ENCODE peak calls at places on chromosomes 11 and 22, in ten cellular contexts. G, A, T, X, J, Z, E, H, R and V are unnamed samples.
A peak's percentile ranks its signal among the peaks of the same experiment; 100 is the strongest.

GRCh38 chr22:48083502-48083901 is 1321.1 kb downstream of the TBC1D22A start:
- DNase-seq in G (no peak), A (no peak), T (no peak), X (no peak), J (no peak), Z (no peak), E (no peak), H (no peak), R (no peak), V (no peak)

GRCh38 chr11:120279490-120279889 is 39.5 kb downstream of the POU2F3 start:
- DNase-seq in G (no peak), A (no peak), T (no peak), X (no peak), J (no peak), Z (no peak), E (no peak), H (no peak), R (no peak), V (no peak)

GRCh38 chr11:65562788-65563187 is 4.6 kb upstream of the LTBP3 start:
- DNase-seq in G (no peak), A (no peak), T (no peak), X (no peak), J (no peak), Z (no peak), E (no peak), H (no peak), R (no peak), V (no peak)

GRCh38 chr11:64879226-64879900 is 942 bp upstream of the EHD1 start:
- DNase-seq in G (no peak), A (no peak), T (no peak), X (no peak), J (no peak), Z (no peak), E (no peak), H (peak; percentile 26), R (no peak), V (no peak)

GRCh38 chr11:126424471-126425039 is 69.1 kb downstream of the ST3GAL4 start:
- DNase-seq in G (no peak), A (no peak), T (no peak), X (no peak), J (no peak), Z (no peak), E (no peak), H (no peak), R (no peak), V (no peak)

GRCh38 chr22:46043816-46044717 is 67.1 kb upstream of the WNT7B start:
- DNase-seq in G (no peak), A (no peak), T (no peak), X (peak; percentile 70), J (peak; percentile 31), Z (no peak), E (peak; percentile 78), H (peak; percentile 37), R (no peak), V (no peak)

GRCh38 chr22:29359469-29359868 is 28.9 kb downstream of the AP1B1 start:
- DNase-seq in G (peak; percentile 66), A (peak; percentile 72), T (peak; percentile 60), X (no peak), J (peak; percentile 78), Z (no peak), E (no peak), H (peak; percentile 77), R (peak; percentile 89), V (peak; percentile 53)

GRCh38 chr11:109140426-109140825 is 281.6 kb upstream of the C11orf87 start:
- DNase-seq in G (no peak), A (no peak), T (no peak), X (no peak), J (no peak), Z (no peak), E (no peak), H (no peak), R (no peak), V (no peak)

GRCh38 chr11:73760066-73760679 is 701 bp downstream of the RAB6A start:
- DNase-seq in G (peak; percentile 56), A (peak; percentile 44), T (peak; percentile 30), X (peak; percentile 18), J (peak; percentile 59), Z (peak; percentile 6), E (peak; percentile 87), H (peak; percentile 49), R (peak; percentile 34), V (peak; percentile 11)

GRCh38 chr11:64607381-64608259 is 16.6 kb downstream of the SLC22A12 start:
- DNase-seq in G (peak; percentile 28), A (peak; percentile 18), T (peak; percentile 28), X (no peak), J (peak; percentile 45), Z (no peak), E (no peak), H (no peak), R (no peak), V (peak; percentile 5)

GRCh38 chr22:21881841-21882753 is 14.7 kb upstream of the MAPK1 start:
- DNase-seq in G (no peak), A (no peak), T (no peak), X (no peak), J (no peak), Z (no peak), E (peak; percentile 27), H (no peak), R (no peak), V (no peak)

GRCh38 chr22:29917052-29917902 is 34.3 kb downstream of the MTMR3 start:
- DNase-seq in G (peak; percentile 23), A (peak; percentile 58), T (peak; percentile 53), X (no peak), J (peak; percentile 62), Z (no peak), E (peak; percentile 69), H (no peak), R (no peak), V (peak; percentile 11)

GRCh38 chr22:35407352-35407751 is 7.4 kb downstream of the MCM5 start:
- DNase-seq in G (no peak), A (no peak), T (no peak), X (no peak), J (no peak), Z (no peak), E (no peak), H (no peak), R (no peak), V (no peak)

DNA sequence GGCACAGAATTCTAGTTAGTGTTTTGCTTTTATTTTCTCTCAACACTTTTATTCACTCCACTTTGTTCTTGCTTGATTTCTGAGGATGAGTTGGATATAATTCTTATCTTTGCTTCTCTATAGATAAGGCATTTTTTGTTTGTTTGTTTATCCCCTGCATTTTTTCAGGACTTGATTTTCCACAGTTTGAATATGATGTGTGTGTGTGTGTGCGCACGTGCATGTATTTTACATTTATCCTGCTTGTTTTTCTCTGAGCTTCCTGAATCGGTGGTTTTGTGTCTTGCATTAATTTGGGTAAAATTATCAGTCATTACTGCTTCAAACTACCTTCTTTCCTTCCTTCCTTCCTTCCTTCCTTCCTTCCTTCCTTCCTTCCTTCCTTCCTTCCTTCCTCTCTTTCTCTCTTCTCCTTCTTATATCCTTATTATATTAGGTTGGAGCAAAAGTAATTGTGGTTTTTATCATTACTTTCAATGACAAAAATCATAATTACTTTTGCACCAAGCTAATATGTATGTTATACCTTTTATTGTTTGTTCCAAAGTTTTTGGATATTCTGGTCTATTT is 679.9 kb upstream of the RAG2 start:
- DNase-seq in G (no peak), A (no peak), T (no peak), X (no peak), J (no peak), Z (no peak), E (no peak), H (no peak), R (no peak), V (no peak)
- H3K4me3 ChIP-seq in G (no peak overlapping the region), A (no peak overlapping the region), T (no peak overlapping the region), X (no peak overlapping the region), J (no peak overlapping the region), Z (no peak overlapping the region), E (no peak overlapping the region), H (no peak overlapping the region), R (no peak overlapping the region), V (no peak overlapping the region)

DNA sequence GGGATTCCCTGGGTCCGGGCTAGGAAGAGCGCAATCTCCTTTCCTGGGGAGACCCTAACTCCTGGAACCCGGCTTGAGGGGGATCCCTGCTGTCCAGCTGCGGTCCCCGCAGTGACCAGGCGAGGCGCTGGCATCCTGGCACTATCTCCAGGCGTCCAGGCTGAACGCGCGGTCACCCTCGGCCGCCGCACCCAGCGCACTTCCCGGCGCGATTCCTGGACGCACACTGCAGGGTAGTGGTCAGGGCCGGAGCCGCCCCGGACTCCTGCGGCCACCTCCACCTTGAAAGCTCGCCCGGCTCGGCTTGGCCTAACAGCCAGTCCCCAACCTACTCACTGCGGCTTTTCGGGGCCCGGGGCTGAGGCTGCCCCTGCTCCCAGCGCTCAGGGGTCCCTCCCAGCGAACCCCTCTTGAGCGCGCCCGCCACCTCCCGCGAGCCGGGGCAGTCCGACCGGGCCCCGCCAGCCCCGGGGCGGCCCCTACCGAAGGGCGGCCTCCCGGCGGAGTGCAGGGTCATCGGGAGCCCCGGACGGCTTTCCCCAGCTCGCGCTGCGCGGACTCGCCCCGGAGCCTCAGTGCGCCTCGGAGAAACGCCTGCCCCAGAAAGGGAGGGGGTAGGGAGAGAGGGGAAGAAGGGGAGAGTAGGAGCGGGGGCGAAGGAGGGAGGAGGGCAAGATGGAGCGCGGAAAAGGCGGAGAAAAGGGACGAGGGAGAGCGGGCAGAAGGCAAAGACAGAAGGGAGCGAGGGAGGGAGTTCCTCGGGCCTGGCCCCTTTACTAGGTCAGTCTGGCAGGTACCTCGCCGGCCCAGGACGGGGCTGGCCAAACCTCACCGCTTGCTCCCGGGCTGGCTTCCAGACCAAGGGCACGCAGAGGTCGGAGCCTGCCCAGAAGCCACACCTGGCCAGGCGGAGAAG is 1.0 kb downstream of the POU2AF3 start:
- DNase-seq in G (peak; percentile 67), A (peak; percentile 19), T (peak; percentile 12), X (peak; percentile 17), J (peak; percentile 40), Z (no peak), E (peak; percentile 72), H (peak; percentile 11), R (peak; percentile 65), V (peak; percentile 23)
- H3K4me3 ChIP-seq in G (peak overlapping the region; percentile 57), A (peak overlapping the region; percentile 43), T (peak overlapping the region; percentile 57), X (peak overlapping the region; percentile 35), J (peak overlapping the region; percentile 51), Z (peak overlapping the region; percentile 93), E (peak overlapping the region; percentile 59), H (peak overlapping the region; percentile 42), R (peak overlapping the region; percentile 54), V (peak overlapping the region; percentile 49)

DNA sequence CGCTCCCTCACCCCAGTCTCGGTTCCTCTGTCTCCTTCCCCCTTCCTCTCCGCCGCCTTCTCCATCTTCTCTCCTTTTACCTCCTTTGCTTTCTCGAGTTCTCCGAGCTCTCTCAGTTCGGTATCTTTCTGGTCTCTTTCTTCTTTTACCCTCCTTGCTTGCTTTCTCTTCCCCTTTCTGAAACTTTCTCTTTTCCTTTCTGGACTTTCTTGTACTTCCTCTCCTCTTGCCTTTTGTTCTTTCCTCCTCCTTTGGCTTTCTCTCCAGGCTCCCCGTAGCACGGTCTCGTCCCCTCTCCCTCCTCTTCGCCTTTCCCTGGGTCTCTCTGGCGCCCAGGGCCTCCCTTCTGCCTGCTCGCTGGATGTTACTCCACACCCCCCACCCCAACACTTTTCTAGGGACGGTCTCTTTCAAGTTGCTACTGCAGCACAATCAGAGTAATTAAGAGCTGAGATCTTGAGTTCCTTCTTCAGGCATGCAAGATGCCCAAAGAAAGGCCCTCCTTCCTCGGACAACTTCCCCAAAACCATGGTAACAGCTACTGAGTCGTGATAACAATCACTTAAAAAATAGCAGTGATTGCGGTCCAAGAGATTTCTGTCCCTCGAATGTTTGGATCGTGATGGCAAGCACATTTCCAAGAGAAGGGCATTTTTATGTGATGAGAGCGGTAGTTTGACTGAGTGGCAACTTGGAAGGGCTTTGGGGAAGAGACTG is 487 bp upstream of the TENM4 start:
- DNase-seq in G (no peak), A (no peak), T (peak; percentile 83), X (no peak), J (no peak), Z (no peak), E (no peak), H (no peak), R (no peak), V (peak; percentile 58)
- H3K4me3 ChIP-seq in G (peak overlapping the region; percentile 58), A (peak overlapping the region; percentile 51), T (peak overlapping the region; percentile 74), X (peak overlapping the region; percentile 88), J (peak overlapping the region; percentile 65), Z (peak overlapping the region; percentile 89), E (peak overlapping the region; percentile 71), H (no peak overlapping the region), R (peak overlapping the region; percentile 59), V (peak overlapping the region; percentile 57)

GRCh38 chr22:37561209-37562048 is 1.1 kb downstream of the CDC42EP1 start:
- DNase-seq in G (peak; percentile 92), A (peak; percentile 91), T (peak; percentile 83), X (peak; percentile 89), J (peak; percentile 93), Z (peak; percentile 84), E (peak; percentile 96), H (peak; percentile 88), R (peak; percentile 87), V (peak; percentile 86)
- H3K4me3 ChIP-seq in G (peak overlapping the region; percentile 67), A (peak overlapping the region; percentile 89), T (peak overlapping the region; percentile 88), X (peak overlapping the region; percentile 91), J (peak overlapping the region; percentile 79), Z (peak overlapping the region; percentile 95), E (peak overlapping the region; percentile 77), H (peak overlapping the region; percentile 71), R (peak overlapping the region; percentile 56), V (peak overlapping the region; percentile 82)